ENCODE peak calls at places on chromosomes 4 and X, in four cellular contexts. V, B, Z and J are unnamed samples.

GRCh38 chr4:76950052-76950845 is 697 bp downstream of the SEPTIN11 start:
- DNase-seq in B (peak; percentile 34), Z (no peak), V (no peak), J (peak; percentile 57)

GRCh38 chr4:169103966-169104412 is 93.9 kb upstream of the CBR4 start:
- DNase-seq in Z (no peak), V (no peak), B (no peak), J (no peak)

GRCh38 chr4:53306729-53307128 is 59.1 kb downstream of the SCFD2 start:
- DNase-seq in B (peak; percentile 32), V (peak; percentile 45), Z (no peak), J (no peak)

GRCh38 chr4:160495356-160495755 is 1392.5 kb downstream of the RAPGEF2 start:
- DNase-seq in B (no peak), Z (no peak), V (no peak), J (no peak)

GRCh38 chrX:66914082-66914481 is 275.2 kb upstream of the EDA2R start:
- DNase-seq in B (no peak), V (no peak), Z (no peak), J (no peak)

GRCh38 chr4:36823199-36823967 is 421.2 kb upstream of the NWD2 start:
- DNase-seq in B (no peak), Z (no peak), V (no peak), J (no peak)

GRCh38 chr4:95188701-95189401 is 359.9 kb downstream of the UNC5C start:
- DNase-seq in B (no peak), V (no peak), Z (no peak), J (no peak)

GRCh38 chr4:87423313-87424031 is 1.1 kb downstream of the NUDT9 start:
- DNase-seq in Z (no peak), B (no peak), V (no peak), J (peak; percentile 66)

GRCh38 chrX:31590581-31591113 is 518.8 kb upstream of the FTHL17 start:
- DNase-seq in Z (peak; percentile 9), V (peak; percentile 72), B (peak; percentile 65), J (no peak)

GRCh38 chr4:139761461-139761860 is 95.8 kb downstream of the MGST2 start:
- DNase-seq in Z (no peak), V (peak; percentile 23), B (peak; percentile 11), J (peak; percentile 90)

GRCh38 chr4:101910786-101911373 is 120.3 kb downstream of the BANK1 start:
- DNase-seq in V (no peak), B (no peak), Z (no peak), J (no peak)

GRCh38 chr4:147674073-147674472 is 9.9 kb downstream of the PRMT9 start:
- DNase-seq in V (peak; percentile 76), Z (no peak), B (no peak), J (no peak)

GRCh38 chr4:186693159-186693815 is 30.4 kb downstream of the FAT1 start:
- DNase-seq in Z (peak; percentile 35), V (peak; percentile 87), B (peak; percentile 96), J (no peak)

GRCh38 chr4:143025111-143025704 is 159.5 kb upstream of the USP38 start:
- DNase-seq in Z (no peak), B (peak; percentile 53), V (peak; percentile 33), J (peak; percentile 64)

GRCh38 chr4:170079981-170080380 is 9.8 kb downstream of the AADAT start:
- DNase-seq in Z (no peak), B (peak; percentile 47), V (peak; percentile 11), J (no peak)

GRCh38 chr4:37528161-37528560 is 158.0 kb downstream of the RELL1 start:
- DNase-seq in Z (no peak), B (no peak), V (no peak), J (no peak)

GRCh38 chr4:10371869-10372471 is 85.3 kb downstream of the ZNF518B start:
- DNase-seq in V (peak; percentile 2), B (no peak), Z (no peak), J (no peak)

GRCh38 chr4:188682321-188682720 is 543.1 kb downstream of the TRIML1 start:
- DNase-seq in Z (no peak), B (no peak), V (no peak), J (no peak)

GRCh38 chr4:31148990-31149389 is 428.8 kb downstream of the PCDH7 start:
- DNase-seq in V (no peak), B (no peak), Z (no peak), J (no peak)

GRCh38 chr4:137614491-137614890 is 82.2 kb upstream of the PCDH18 start:
- DNase-seq in V (peak; percentile 80), Z (no peak), B (no peak), J (no peak)

GRCh38 chr4:41930139-41930831 is 4.9 kb upstream of the TMEM33 start:
- DNase-seq in Z (no peak), B (no peak), V (no peak), J (peak; percentile 19)

GRCh38 chr4:43251760-43252317 is 359.3 kb downstream of the GRXCR1 start:
- DNase-seq in V (peak; percentile 15), B (peak; percentile 44), Z (no peak), J (no peak)

GRCh38 chr4:81814909-81815539 is 343.3 kb upstream of the RASGEF1B start:
- DNase-seq in V (no peak), Z (no peak), B (no peak), J (no peak)

GRCh38 chr4:124044867-124045266 is 648.3 kb downstream of the SPRY1 start:
- DNase-seq in V (no peak), Z (no peak), B (no peak), J (no peak)

GRCh38 chr4:8847764-8848163 is 23.9 kb downstream of the HMX1 start:
- DNase-seq in B (no peak), V (no peak), Z (no peak), J (no peak)

GRCh38 chrX:70433848-70434351 is 10.7 kb upstream of the DLG3 start:
- DNase-seq in B (peak; percentile 14), Z (no peak), V (peak; percentile 31), J (peak; percentile 87)

GRCh38 chr4:158255727-158256324 is 45.5 kb downstream of the TMEM144 start:
- DNase-seq in Z (no peak), B (peak; percentile 29), V (peak; percentile 70), J (peak; percentile 81)

GRCh38 chrX:100674705-100675104 is 30.7 kb downstream of the SRPX2 start:
- DNase-seq in V (no peak), Z (no peak), B (no peak), J (peak; percentile 55)

GRCh38 chr4:103403619-103404018 is 205.5 kb upstream of the CENPE start:
- DNase-seq in B (no peak), V (no peak), Z (no peak), J (no peak)

GRCh38 chr4:6368601-6369000 is 99.0 kb downstream of the WFS1 start:
- DNase-seq in V (no peak), Z (no peak), B (no peak), J (no peak)

GRCh38 chr4:118271788-118272187 is 81.0 kb downstream of the PRSS12 start:
- DNase-seq in Z (no peak), B (no peak), V (no peak), J (no peak)

GRCh38 chr4:72701987-72702819 is 133.2 kb upstream of the ADAMTS3 start:
- DNase-seq in V (peak; percentile 49), Z (no peak), B (peak; percentile 36), J (peak; percentile 78)

GRCh38 chr4:108360857-108361820 is 192.4 kb upstream of the LEF1 start:
- DNase-seq in Z (no peak), V (peak; percentile 60), B (peak; percentile 97), J (no peak)

GRCh38 chr4:48025005-48025404 is 8.4 kb downstream of the NIPAL1 start:
- DNase-seq in V (peak; percentile 33), Z (no peak), B (peak; percentile 65), J (no peak)

GRCh38 chr4:95599777-95600436 is 51.1 kb upstream of the UNC5C start:
- DNase-seq in B (no peak), Z (no peak), V (no peak), J (no peak)

GRCh38 chrX:97494756-97495372 is 611.2 kb downstream of the RPA4 start:
- DNase-seq in B (no peak), Z (no peak), V (no peak), J (no peak)

GRCh38 chr4:98977557-98977956 is 18.0 kb upstream of the METAP1 start:
- DNase-seq in Z (no peak), V (no peak), B (no peak), J (no peak)

DNA sequence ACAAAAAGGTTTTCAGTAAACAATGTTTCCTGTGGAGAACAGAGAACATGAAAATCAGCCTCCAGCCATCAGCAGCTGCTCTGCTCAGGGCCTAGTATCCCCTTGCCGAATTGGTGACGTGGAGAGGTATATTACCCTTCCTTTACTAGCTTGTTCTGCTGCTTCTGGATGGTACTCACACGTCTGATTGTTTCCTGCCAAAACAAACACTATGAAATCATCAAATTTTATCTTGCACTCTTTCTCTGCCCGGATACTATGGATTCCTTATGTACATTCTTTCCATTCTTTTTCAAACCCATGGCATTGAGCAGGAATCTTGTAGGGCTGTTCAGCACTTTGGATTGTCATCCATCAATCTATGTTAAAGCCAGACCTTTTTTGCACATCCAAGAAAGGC is 18.8 kb upstream of the METAP1 start:
- DNase-seq in Z (no peak), V (peak; percentile 62), B (peak; percentile 58), J (no peak)
- H2AFZ ChIP-seq in Z (no peak overlapping the region), V (no peak overlapping the region), B (no peak overlapping the region), J (no peak overlapping the region)

GRCh38 chrX:128142745-128143144 is 90.5 kb upstream of the ACTRT1 start:
- DNase-seq in Z (no peak), V (no peak), B (no peak), J (no peak)
- H2AFZ ChIP-seq in Z (no peak overlapping the region), V (no peak overlapping the region), B (no peak overlapping the region), J (no peak overlapping the region)

GRCh38 chr4:152103181-152103901 is 342.5 kb upstream of the GATB start:
- DNase-seq in V (no peak), Z (no peak), B (no peak), J (no peak)

GRCh38 chr4:152100378-152101201 is 339.8 kb upstream of the GATB start:
- DNase-seq in V (no peak), Z (no peak), B (no peak), J (no peak)

GRCh38 chr4:152099555-152099954 is 338.7 kb upstream of the GATB start:
- DNase-seq in B (no peak), Z (no peak), V (no peak), J (no peak)

GRCh38 chr4:152102184-152103000 is 341.6 kb upstream of the GATB start:
- DNase-seq in B (peak; percentile 81), V (peak; percentile 92), Z (no peak), J (no peak)

DNA sequence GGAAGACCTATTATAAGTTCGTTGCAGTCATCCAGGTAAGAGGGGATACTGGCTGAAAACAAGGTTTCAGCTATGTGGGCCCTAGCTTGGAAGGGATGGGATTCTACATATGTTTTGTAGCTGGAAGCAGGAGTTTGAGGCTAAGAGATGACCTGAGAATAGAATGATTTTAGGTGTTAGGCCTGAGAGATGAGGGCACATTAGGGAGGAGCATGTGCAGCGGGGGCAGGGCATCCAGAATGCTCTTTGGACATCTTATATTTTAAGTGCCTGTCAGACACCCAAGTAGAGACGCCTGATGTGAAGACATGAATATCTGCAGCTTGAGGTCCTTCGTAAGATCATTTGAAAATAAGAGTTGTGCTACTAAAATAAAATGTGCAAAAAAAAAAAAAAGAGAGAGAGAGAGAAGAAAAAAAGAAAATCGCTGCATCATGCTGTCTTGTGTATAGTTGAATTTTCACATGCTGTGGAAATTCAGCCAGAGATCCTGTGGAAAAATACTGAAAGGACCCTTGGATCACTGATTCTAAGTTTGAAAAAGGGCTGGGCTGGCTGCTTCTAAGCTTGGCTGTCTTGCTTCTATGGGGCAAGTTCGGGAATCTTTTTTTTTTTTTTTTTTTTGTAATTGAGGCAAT is 340.9 kb upstream of the GATB start:
- DNase-seq in V (no peak), Z (no peak), B (no peak), J (no peak)
- H2AFZ ChIP-seq in V (no peak overlapping the region), Z (no peak overlapping the region), B (no peak overlapping the region), J (no peak overlapping the region)

GRCh38 chr4:153206534-153206933 is 2.3 kb downstream of the TRIM2 start:
- DNase-seq in B (no peak), V (no peak), Z (no peak), J (no peak)
- H2AFZ ChIP-seq in B (no peak overlapping the region), V (no peak overlapping the region), Z (no peak overlapping the region), J (no peak overlapping the region)